ENCODE peak calls at places on chromosomes 13 and 19, in five cellular contexts. F, O, P, H and K are unnamed samples. For H3K27me3, the result is how much of the 10 kb centered on the place peaks cover.

GRCh38 chr13:102233566-102234208 is 168.2 kb downstream of the FGF14 start:
- DNase-seq in O (no peak), F (no peak), H (no peak), P (no peak), K (no peak)

GRCh38 chr19:50772408-50773311 is 2.4 kb downstream of the GPR32 start:
- DNase-seq in O (no peak), H (no peak), P (no peak), F (no peak), K (no peak)

GRCh38 chr13:74062933-74063332 is 71.3 kb downstream of the KLF12 start:
- DNase-seq in O (peak), F (peak), P (peak), H (peak), K (no peak)

GRCh38 chr19:49767967-49768581 is 1.3 kb downstream of the AP2A1 start:
- DNase-seq in O (no peak), F (no peak), P (no peak), H (no peak), K (no peak)

GRCh38 chr13:52848455-52849190 is at the start of gene PCDH8:
- DNase-seq in O (no peak), F (peak), P (no peak), H (no peak), K (no peak)

GRCh38 chr13:30805603-30806011 is 70.3 kb downstream of the ALOX5AP start:
- DNase-seq in O (peak), P (no peak), H (no peak), F (no peak), K (no peak)

GRCh38 chr13:93227906-93228801 is 1.5 kb downstream of the GPC6 start:
- DNase-seq in O (peak), F (peak), P (peak), H (peak), K (no peak)

GRCh38 chr19:53102186-53102585 is 1.0 kb downstream of the ZNF160 start:
- DNase-seq in O (no peak), P (no peak), F (no peak), H (no peak), K (no peak)

GRCh38 chr13:82356667-82357066 is 1525.6 kb downstream of the SLITRK1 start:
- DNase-seq in F (no peak), H (no peak), P (peak), O (no peak), K (no peak)

GRCh38 chr13:81874681-81875661 is 1534.0 kb upstream of the SPRY2 start:
- DNase-seq in O (no peak), P (no peak), F (no peak), H (no peak), K (no peak)

GRCh38 chr13:50198508-50198907 is 183.3 kb downstream of the KCNRG start:
- DNase-seq in F (no peak), P (peak), O (no peak), H (no peak), K (no peak)

GRCh38 chr13:105997436-105998232 is 537.8 kb downstream of the EFNB2 start:
- DNase-seq in O (no peak), P (no peak), F (no peak), H (no peak), K (no peak)

GRCh38 chr13:113044431-113045114 is 61.0 kb upstream of the F7 start:
- DNase-seq in F (peak), H (no peak), P (no peak), O (peak), K (no peak)

GRCh38 chr13:95556981-95557380 is 4.5 kb downstream of the CLDN10 start:
- DNase-seq in P (no peak), H (no peak), F (no peak), O (no peak), K (no peak)

DNA sequence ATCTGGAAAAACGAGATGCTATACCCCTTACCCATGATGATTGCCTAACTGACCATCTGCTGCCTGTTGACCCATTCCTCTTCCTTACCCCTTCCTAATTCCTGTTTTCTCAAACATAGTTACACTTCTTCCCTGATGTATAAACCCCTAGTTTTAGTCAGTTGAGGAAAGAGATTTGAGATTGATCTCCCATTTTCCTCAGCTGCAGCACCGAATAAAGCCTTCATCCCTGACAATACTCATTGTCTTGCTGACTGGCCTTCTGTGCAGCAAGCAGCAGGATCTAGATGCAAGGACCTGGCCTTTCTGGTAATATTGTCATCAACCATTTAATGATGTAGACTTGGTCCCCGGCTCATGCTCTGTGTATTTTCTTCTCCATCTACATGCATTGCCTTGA is 999 bp upstream of the ZNF264 start:
- DNase-seq in H (no peak), O (no peak), P (no peak), F (no peak), K (no peak)
- H3K4me3 ChIP-seq in H (no peak), O (peak), P (no peak), F (no peak), K (no peak)

GRCh38 chr19:31538879-31539278 is 189.6 kb upstream of the TSHZ3 start:
- DNase-seq in O (no peak), P (no peak), F (no peak), H (no peak), K (no peak)
- H3K27me3 ChIP-seq in O (under half), P (under half), F (under half), H (under half), K (under half)

DNA sequence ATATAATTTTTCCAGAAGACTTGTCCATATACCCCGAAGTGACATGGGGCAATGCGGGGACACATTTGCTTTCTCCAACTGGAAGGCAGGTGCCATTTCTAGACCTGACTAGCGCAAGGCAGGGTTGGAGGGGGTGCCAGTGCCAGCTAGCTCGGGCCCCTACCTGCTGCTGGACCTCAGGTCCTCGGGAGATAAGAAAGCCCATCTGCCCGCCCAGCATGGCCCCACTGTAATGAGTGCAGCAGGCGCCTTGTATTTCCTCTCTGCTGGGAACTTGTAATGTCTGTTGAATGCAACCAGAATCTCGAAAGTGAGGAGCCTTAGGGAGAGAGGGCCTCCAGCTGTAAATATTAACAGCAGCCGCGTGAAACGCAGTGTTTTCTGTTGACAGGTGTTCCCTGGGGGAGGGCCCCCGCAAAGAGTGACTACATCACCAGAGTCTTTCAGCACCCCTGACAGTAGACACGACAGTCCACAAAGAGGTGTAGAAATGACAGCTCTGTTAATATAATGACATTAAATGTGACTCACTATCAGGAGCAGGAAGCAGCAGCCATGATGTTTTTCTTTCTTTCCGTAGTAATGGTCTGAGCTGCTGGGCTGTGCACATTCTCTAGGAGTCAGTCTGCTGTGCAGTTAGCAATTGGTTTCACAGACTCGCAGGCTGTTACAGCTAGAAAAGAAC is 58.8 kb upstream of the WASF3 start:
- DNase-seq in F (no peak), H (no peak), P (peak), O (no peak), K (no peak)
- H3K4me3 ChIP-seq in F (no peak), H (no peak), P (no peak), O (no peak), K (no peak)

GRCh38 chr19:29508181-29508580 is 17.6 kb upstream of the VSTM2B start:
- DNase-seq in O (no peak), P (no peak), H (no peak), F (no peak), K (no peak)
- H3K27me3 ChIP-seq in O (under half), P (under half), H (under half), F (under half), K (under half)

GRCh38 chr13:27834095-27834494 is 41.8 kb downstream of the GSX1 start:
- DNase-seq in H (no peak), F (no peak), P (no peak), O (no peak), K (no peak)

GRCh38 chr13:27827646-27828045 is 35.4 kb downstream of the GSX1 start:
- DNase-seq in O (no peak), F (no peak), H (no peak), P (no peak), K (no peak)

GRCh38 chr13:27833206-27833605 is 40.9 kb downstream of the GSX1 start:
- DNase-seq in O (no peak), H (no peak), P (no peak), F (no peak), K (no peak)

GRCh38 chr13:27826379-27827353 is 34.4 kb downstream of the GSX1 start:
- DNase-seq in P (peak), O (peak), F (peak), H (peak), K (peak)

DNA sequence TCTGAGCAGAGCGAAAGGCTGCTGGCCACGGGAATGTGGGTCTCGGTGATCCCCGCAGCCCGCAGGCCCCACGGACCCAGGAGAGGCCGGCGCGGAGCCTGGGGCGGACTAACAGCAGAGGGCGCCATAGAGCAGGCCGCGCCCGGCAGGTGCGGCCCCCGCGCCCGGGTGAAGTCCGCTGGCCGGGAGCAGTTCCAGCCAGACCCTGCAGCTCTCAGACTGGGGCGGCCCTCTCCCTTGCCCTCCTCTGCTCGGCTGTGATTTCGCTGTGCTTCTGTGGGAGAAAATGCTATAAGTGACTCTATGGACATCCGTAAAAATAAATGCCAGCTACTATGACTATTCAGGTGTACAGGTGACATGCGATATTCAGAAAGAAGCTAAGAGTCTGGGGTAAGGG is 37.7 kb downstream of the GSX1 start:
- DNase-seq in O (peak), P (peak), H (peak), F (no peak), K (no peak)
- H3K4me3 ChIP-seq in O (no peak), P (peak), H (peak), F (no peak), K (no peak)

DNA sequence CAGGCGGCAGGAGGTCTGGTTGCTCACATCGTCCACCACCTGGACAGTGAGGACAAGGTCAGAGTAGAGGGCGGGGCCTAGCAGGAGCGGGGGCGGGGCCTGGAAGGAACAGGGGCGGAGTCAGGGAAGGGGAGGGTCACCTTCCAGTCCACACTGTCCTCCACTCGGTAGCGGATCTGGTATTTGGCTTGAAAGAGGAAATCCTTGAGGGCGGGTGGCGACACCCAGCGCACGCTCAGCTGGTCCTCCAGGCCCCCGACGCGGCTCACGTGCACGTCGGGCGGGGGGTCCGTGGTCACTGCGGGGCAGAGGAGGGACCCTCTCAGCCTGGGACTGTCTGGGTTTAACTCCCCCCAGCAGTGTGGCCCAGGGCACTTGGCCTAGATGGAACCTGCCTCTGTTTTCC is 8.2 kb downstream of the REX1BD start:
- DNase-seq in P (peak), H (peak), F (no peak), O (peak), K (peak)
- H3K27me3 ChIP-seq in P (under half), H (under half), F (under half), O (half or more), K (under half)